ENCODE peak calls at places on chromosomes 12 and 14, in five cellular contexts. X is tibial nerve, S is osteoblast, D is left ventricle myocardium inferior, T is IMR-90. N is an unnamed sample.

GRCh38 chr12:51009038-51009437 is 17.1 kb downstream of the SLC11A2 start:
- DNase-seq in X (peak; percentile 28), S (peak; percentile 25), D (peak; percentile 66), T (no peak), N (no peak)

GRCh38 chr14:39023939-39024871 is 78.8 kb downstream of the SEC23A start:
- DNase-seq in X (no peak), S (no peak), D (no peak), T (no peak), N (no peak)

GRCh38 chr12:86837246-86837645 is 581.1 kb upstream of the MGAT4C start:
- DNase-seq in X (no peak), S (no peak), D (no peak), T (no peak), N (no peak)

GRCh38 chr12:63223128-63223527 is 72.1 kb upstream of the AVPR1A start:
- DNase-seq in X (no peak), S (no peak), D (no peak), T (no peak), N (no peak)

GRCh38 chr14:77299776-77300175 is 20.9 kb downstream of the POMT2 start:
- DNase-seq in X (no peak), S (no peak), D (no peak), T (no peak), N (no peak)

GRCh38 chr14:88834883-88835431 is 10.5 kb downstream of the TTC8 start:
- DNase-seq in X (no peak), S (peak; percentile 46), D (no peak), T (peak; percentile 87), N (no peak)

GRCh38 chr14:84541008-84541407 is 988.9 kb upstream of the FLRT2 start:
- DNase-seq in X (no peak), S (no peak), D (no peak), T (no peak), N (no peak)

GRCh38 chr14:34012369-34012768 is 61.5 kb upstream of the EGLN3 start:
- DNase-seq in X (no peak), S (no peak), D (no peak), T (no peak), N (no peak)

GRCh38 chr14:75753696-75754095 is 92.7 kb downstream of the TTLL5 start:
- DNase-seq in X (no peak), S (no peak), D (no peak), T (no peak), N (no peak)
- H3K27ac ChIP-seq in X (no peak overlapping the region), S (peak overlapping the region; percentile 69), D (peak overlapping the region; percentile 48), T (no peak overlapping the region), N (no peak overlapping the region)

DNA sequence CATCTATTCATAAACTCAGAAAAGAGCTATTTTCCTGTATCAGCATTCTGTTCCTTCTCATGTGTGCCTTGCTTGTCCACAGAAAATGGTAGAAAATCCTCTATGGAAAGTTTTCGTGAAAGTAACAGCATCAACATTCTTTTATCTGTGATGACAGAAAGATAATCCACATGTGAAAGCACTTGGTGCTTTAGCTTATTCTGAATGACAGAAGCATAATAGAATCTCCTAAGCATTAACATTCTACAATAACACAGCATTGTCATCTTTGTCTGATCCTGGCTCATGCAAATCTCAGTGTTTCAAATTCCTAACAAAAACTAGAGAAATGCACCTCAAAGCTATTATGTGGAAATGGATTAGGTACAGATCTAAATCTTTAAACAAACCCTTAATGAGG is 431.8 kb downstream of the ADAMTS20 start:
- DNase-seq in X (no peak), S (no peak), D (no peak), T (no peak), N (no peak)
- H3K27me3 ChIP-seq in X (no peaks in the 10 kb centered on the region), S (peaks cover 2% of the 10 kb centered on the region), D (no peaks in the 10 kb centered on the region), T (peaks cover 3% of the 10 kb centered on the region), N (no peaks in the 10 kb centered on the region)

DNA sequence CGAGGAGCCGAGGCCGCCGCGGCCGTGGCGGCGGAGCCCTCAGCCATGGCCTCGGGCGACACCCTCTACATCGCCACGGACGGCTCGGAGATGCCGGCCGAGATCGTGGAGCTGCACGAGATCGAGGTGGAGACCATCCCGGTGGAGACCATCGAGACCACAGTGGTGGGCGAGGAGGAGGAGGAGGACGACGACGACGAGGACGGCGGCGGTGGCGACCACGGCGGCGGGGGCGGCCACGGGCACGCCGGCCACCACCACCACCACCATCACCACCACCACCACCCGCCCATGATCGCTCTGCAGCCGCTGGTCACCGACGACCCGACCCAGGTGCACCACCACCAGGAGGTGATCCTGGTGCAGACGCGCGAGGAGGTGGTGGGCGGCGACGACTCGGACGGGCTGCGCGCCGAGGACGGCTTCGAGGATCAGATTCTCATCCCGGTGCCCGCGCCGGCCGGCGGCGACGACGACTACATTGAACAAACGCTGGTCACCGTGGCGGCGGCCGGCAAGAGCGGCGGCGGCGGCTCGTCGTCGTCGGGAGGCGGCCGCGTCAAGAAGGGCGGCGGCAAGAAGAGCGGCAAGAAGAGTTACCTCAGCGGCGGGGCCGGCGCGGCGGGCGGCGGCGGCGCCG is 376 bp downstream of the YY1 start:
- DNase-seq in X (peak; percentile 17), S (no peak), D (peak; percentile 33), T (no peak), N (peak; percentile 60)
- H3K36me3 ChIP-seq in X (no peaks in the 10 kb centered on the region), S (no peaks in the 10 kb centered on the region), D (no peaks in the 10 kb centered on the region), T (no peaks in the 10 kb centered on the region), N (peaks cover 23% of the 10 kb centered on the region)

GRCh38 chr14:63764103-63764502 is 36.2 kb upstream of the SGPP1 start:
- DNase-seq in X (no peak), S (no peak), D (no peak), T (peak; percentile 46), N (no peak)

GRCh38 chr14:63761356-63762117 is 33.7 kb upstream of the SGPP1 start:
- DNase-seq in X (no peak), S (no peak), D (no peak), T (no peak), N (no peak)

GRCh38 chr14:63757211-63757610 is 29.3 kb upstream of the SGPP1 start:
- DNase-seq in X (no peak), S (no peak), D (no peak), T (no peak), N (no peak)

GRCh38 chr14:63760014-63760413 is 32.1 kb upstream of the SGPP1 start:
- DNase-seq in X (no peak), S (no peak), D (no peak), T (no peak), N (no peak)

GRCh38 chr14:63759454-63759853 is 31.6 kb upstream of the SGPP1 start:
- DNase-seq in X (no peak), S (peak; percentile 42), D (no peak), T (peak; percentile 7), N (no peak)
- H3K27ac ChIP-seq in X (no peak overlapping the region), S (no peak overlapping the region), D (peak overlapping the region; percentile 23), T (no peak overlapping the region), N (no peak overlapping the region)

DNA sequence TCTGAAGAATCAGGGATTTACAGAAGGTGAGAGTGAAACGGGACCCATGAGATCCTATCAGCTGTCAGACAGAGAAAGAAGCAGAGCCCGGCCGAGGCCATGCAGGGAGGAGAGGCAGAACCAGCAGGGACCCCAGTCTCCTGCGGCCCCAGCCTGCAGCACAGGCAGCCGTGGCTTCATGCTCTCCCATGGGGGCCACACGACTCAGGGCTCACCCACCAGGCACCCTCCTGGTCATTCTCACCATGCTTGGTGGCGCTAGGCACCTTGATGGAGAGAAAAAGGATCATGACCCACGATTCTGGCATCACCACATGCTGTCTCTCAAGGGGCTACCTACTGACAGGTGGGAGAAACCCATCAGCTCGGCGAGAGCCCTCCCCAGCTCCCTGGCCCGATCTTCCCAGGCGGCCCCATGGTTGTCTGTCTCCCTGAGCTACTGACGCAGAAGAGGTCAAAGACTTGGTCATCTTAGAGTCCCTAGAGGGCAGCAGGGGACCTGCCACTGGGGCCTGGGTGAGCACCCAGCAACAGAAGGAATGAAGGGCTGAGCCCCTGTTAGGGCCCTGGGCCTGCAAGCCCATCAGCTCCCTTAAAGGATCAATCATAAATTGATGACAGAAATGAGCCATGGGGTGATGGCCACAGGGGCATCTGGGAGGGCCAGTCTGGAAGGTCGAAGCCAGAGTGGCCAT is 58.0 kb downstream of the ITPK1 start:
- DNase-seq in X (no peak), S (peak; percentile 54), D (no peak), T (no peak), N (no peak)
- H3K27me3 ChIP-seq in X (no peaks in the 10 kb centered on the region), S (no peaks in the 10 kb centered on the region), D (no peaks in the 10 kb centered on the region), T (peaks cover 5% of the 10 kb centered on the region), N (no peaks in the 10 kb centered on the region)

GRCh38 chr12:10715491-10715890 is 7.6 kb downstream of the YBX3 start:
- DNase-seq in X (no peak), S (no peak), D (no peak), T (no peak), N (no peak)
- H3K36me3 ChIP-seq in X (peaks cover 52% of the 10 kb centered on the region), S (peaks cover 43% of the 10 kb centered on the region), D (peaks cover 55% of the 10 kb centered on the region), T (peaks cover 17% of the 10 kb centered on the region), N (peaks cover 52% of the 10 kb centered on the region)

GRCh38 chr12:2023365-2023764 is 19.1 kb upstream of the DCP1B start:
- DNase-seq in X (no peak), S (no peak), D (no peak), T (no peak), N (peak; percentile 63)

GRCh38 chr12:2027379-2027778 is 23.1 kb upstream of the DCP1B start:
- DNase-seq in X (no peak), S (no peak), D (no peak), T (peak; percentile 73), N (no peak)
- H3K27ac ChIP-seq in X (no peak overlapping the region), S (no peak overlapping the region), D (peak overlapping the region; percentile 3), T (no peak overlapping the region), N (no peak overlapping the region)

GRCh38 chr12:46675736-46676135 is 150.1 kb downstream of the SLC38A4 start:
- DNase-seq in X (no peak), S (no peak), D (no peak), T (peak; percentile 44), N (peak; percentile 74)
- H3K27me3 ChIP-seq in X (no peaks in the 10 kb centered on the region), S (no peaks in the 10 kb centered on the region), D (no peaks in the 10 kb centered on the region), T (no peaks in the 10 kb centered on the region), N (no peaks in the 10 kb centered on the region)

N was measured in endodermal cell.